ENCODE peak calls at places on chromosome 15, in eight cellular contexts. One of them, this sample, is unnamed.

GRCh38 chr15:36738817-36739216 is 159.4 kb downstream of the CDIN1 start:
- DNase-seq in OCI-LY7: no peak
- DNase-seq in CD4-positive, alpha-beta memory T cell: no peak
- DNase-seq in epithelial cell of esophagus: no peak
- DNase-seq in astrocyte of the spinal cord: no peak
- DNase-seq in cardiac fibroblast: no peak
- DNase-seq in testis: no peak
- DNase-seq in foreskin fibroblast: no peak
- DNase-seq in this sample: no peak

GRCh38 chr15:25568751-25569150 is 129.9 kb upstream of the UBE3A start:
- DNase-seq in OCI-LY7: no peak
- DNase-seq in CD4-positive, alpha-beta memory T cell: no peak
- DNase-seq in epithelial cell of esophagus: no peak
- DNase-seq in astrocyte of the spinal cord: no peak
- DNase-seq in cardiac fibroblast: peak; percentile 0
- DNase-seq in testis: peak; percentile 59
- DNase-seq in foreskin fibroblast: no peak
- DNase-seq in this sample: no peak

GRCh38 chr15:67116742-67117141 is 51.3 kb downstream of the SMAD3 start:
- DNase-seq in OCI-LY7: no peak
- DNase-seq in CD4-positive, alpha-beta memory T cell: no peak
- DNase-seq in epithelial cell of esophagus: peak; percentile 56
- DNase-seq in astrocyte of the spinal cord: no peak
- DNase-seq in cardiac fibroblast: no peak
- DNase-seq in testis: no peak
- DNase-seq in foreskin fibroblast: no peak
- DNase-seq in this sample: no peak

GRCh38 chr15:34944946-34945345 is 24.6 kb downstream of the AQR start:
- DNase-seq in OCI-LY7: no peak
- DNase-seq in CD4-positive, alpha-beta memory T cell: no peak
- DNase-seq in epithelial cell of esophagus: no peak
- DNase-seq in astrocyte of the spinal cord: no peak
- DNase-seq in cardiac fibroblast: no peak
- DNase-seq in testis: no peak
- DNase-seq in foreskin fibroblast: no peak
- DNase-seq in this sample: no peak

GRCh38 chr15:46080018-46080417 is 445.2 kb downstream of the SQOR start:
- DNase-seq in OCI-LY7: no peak
- DNase-seq in CD4-positive, alpha-beta memory T cell: no peak
- DNase-seq in epithelial cell of esophagus: no peak
- DNase-seq in astrocyte of the spinal cord: peak; percentile 11
- DNase-seq in cardiac fibroblast: no peak
- DNase-seq in testis: peak; percentile 21
- DNase-seq in foreskin fibroblast: peak; percentile 3
- DNase-seq in this sample: no peak

GRCh38 chr15:29312387-29312786 is 42.8 kb upstream of the NSMCE3 start:
- DNase-seq in OCI-LY7: no peak
- DNase-seq in CD4-positive, alpha-beta memory T cell: no peak
- DNase-seq in epithelial cell of esophagus: no peak
- DNase-seq in astrocyte of the spinal cord: peak; percentile 54
- DNase-seq in cardiac fibroblast: peak; percentile 34
- DNase-seq in testis: no peak
- DNase-seq in foreskin fibroblast: peak; percentile 34
- DNase-seq in this sample: peak; percentile 21

GRCh38 chr15:95718441-95718840 is 612.1 kb upstream of the NR2F2 start:
- DNase-seq in OCI-LY7: no peak
- DNase-seq in CD4-positive, alpha-beta memory T cell: no peak
- DNase-seq in epithelial cell of esophagus: no peak
- DNase-seq in astrocyte of the spinal cord: peak; percentile 22
- DNase-seq in cardiac fibroblast: peak; percentile 42
- DNase-seq in testis: peak; percentile 81
- DNase-seq in foreskin fibroblast: no peak
- DNase-seq in this sample: no peak

GRCh38 chr15:98671060-98672008 is 23.0 kb downstream of the IGF1R start:
- DNase-seq in OCI-LY7: no peak
- DNase-seq in CD4-positive, alpha-beta memory T cell: no peak
- DNase-seq in epithelial cell of esophagus: peak; percentile 58
- DNase-seq in astrocyte of the spinal cord: peak; percentile 60
- DNase-seq in cardiac fibroblast: peak; percentile 74
- DNase-seq in testis: no peak
- DNase-seq in foreskin fibroblast: no peak
- DNase-seq in this sample: no peak

GRCh38 chr15:41494922-41495735 is 1.5 kb downstream of the ITPKA start:
- DNase-seq in OCI-LY7: peak; percentile 34
- DNase-seq in CD4-positive, alpha-beta memory T cell: no peak
- DNase-seq in epithelial cell of esophagus: no peak
- DNase-seq in astrocyte of the spinal cord: no peak
- DNase-seq in cardiac fibroblast: no peak
- DNase-seq in testis: peak; percentile 15
- DNase-seq in foreskin fibroblast: no peak
- DNase-seq in this sample: no peak

GRCh38 chr15:101148881-101149664 is 102.8 kb downstream of the CHSY1 start:
- DNase-seq in OCI-LY7: no peak
- DNase-seq in CD4-positive, alpha-beta memory T cell: no peak
- DNase-seq in epithelial cell of esophagus: no peak
- DNase-seq in astrocyte of the spinal cord: no peak
- DNase-seq in cardiac fibroblast: no peak
- DNase-seq in testis: no peak
- DNase-seq in foreskin fibroblast: no peak
- DNase-seq in this sample: no peak

GRCh38 chr15:70327328-70328136 is 229.8 kb upstream of the TLE3 start:
- DNase-seq in OCI-LY7: no peak
- DNase-seq in CD4-positive, alpha-beta memory T cell: no peak
- DNase-seq in epithelial cell of esophagus: no peak
- DNase-seq in astrocyte of the spinal cord: peak; percentile 89
- DNase-seq in cardiac fibroblast: peak; percentile 81
- DNase-seq in testis: no peak
- DNase-seq in foreskin fibroblast: no peak
- DNase-seq in this sample: no peak

GRCh38 chr15:79849789-79850188 is 47.0 kb downstream of the MTHFS start:
- DNase-seq in OCI-LY7: peak; percentile 54
- DNase-seq in CD4-positive, alpha-beta memory T cell: no peak
- DNase-seq in epithelial cell of esophagus: peak; percentile 48
- DNase-seq in astrocyte of the spinal cord: peak; percentile 50
- DNase-seq in cardiac fibroblast: peak; percentile 58
- DNase-seq in testis: peak; percentile 69
- DNase-seq in foreskin fibroblast: peak; percentile 41
- DNase-seq in this sample: no peak

GRCh38 chr15:38652998-38653397 is 88.4 kb upstream of the RASGRP1 start:
- DNase-seq in OCI-LY7: peak; percentile 59
- DNase-seq in CD4-positive, alpha-beta memory T cell: peak; percentile 91
- DNase-seq in epithelial cell of esophagus: no peak
- DNase-seq in astrocyte of the spinal cord: no peak
- DNase-seq in cardiac fibroblast: no peak
- DNase-seq in testis: no peak
- DNase-seq in foreskin fibroblast: no peak
- DNase-seq in this sample: no peak

GRCh38 chr15:63107895-63108546 is 13.6 kb upstream of the LACTB start:
- DNase-seq in OCI-LY7: no peak
- DNase-seq in CD4-positive, alpha-beta memory T cell: no peak
- DNase-seq in epithelial cell of esophagus: peak; percentile 17
- DNase-seq in astrocyte of the spinal cord: peak; percentile 100
- DNase-seq in cardiac fibroblast: peak; percentile 100
- DNase-seq in testis: peak; percentile 38
- DNase-seq in foreskin fibroblast: peak; percentile 100
- DNase-seq in this sample: peak; percentile 100

GRCh38 chr15:63509933-63510547 is 5.6 kb downstream of the USP3 start:
- DNase-seq in OCI-LY7: no peak
- DNase-seq in CD4-positive, alpha-beta memory T cell: no peak
- DNase-seq in epithelial cell of esophagus: peak; percentile 73
- DNase-seq in astrocyte of the spinal cord: peak; percentile 75
- DNase-seq in cardiac fibroblast: peak; percentile 51
- DNase-seq in testis: no peak
- DNase-seq in foreskin fibroblast: peak; percentile 57
- DNase-seq in this sample: peak; percentile 49

GRCh38 chr15:64443747-64444621 is 16.4 kb upstream of the ZNF609 start:
- DNase-seq in OCI-LY7: no peak
- DNase-seq in CD4-positive, alpha-beta memory T cell: no peak
- DNase-seq in epithelial cell of esophagus: peak; percentile 89
- DNase-seq in astrocyte of the spinal cord: peak; percentile 92
- DNase-seq in cardiac fibroblast: peak; percentile 88
- DNase-seq in testis: no peak
- DNase-seq in foreskin fibroblast: peak; percentile 55
- DNase-seq in this sample: peak; percentile 60

GRCh38 chr15:48577495-48577894 is 68.0 kb downstream of the FBN1 start:
- DNase-seq in OCI-LY7: no peak
- DNase-seq in CD4-positive, alpha-beta memory T cell: no peak
- DNase-seq in epithelial cell of esophagus: peak; percentile 83
- DNase-seq in astrocyte of the spinal cord: no peak
- DNase-seq in cardiac fibroblast: no peak
- DNase-seq in testis: no peak
- DNase-seq in foreskin fibroblast: peak; percentile 54
- DNase-seq in this sample: no peak

GRCh38 chr15:74184582-74185091 is 11.1 kb downstream of the ISLR start:
- DNase-seq in OCI-LY7: no peak
- DNase-seq in CD4-positive, alpha-beta memory T cell: no peak
- DNase-seq in epithelial cell of esophagus: peak; percentile 42
- DNase-seq in astrocyte of the spinal cord: no peak
- DNase-seq in cardiac fibroblast: no peak
- DNase-seq in testis: no peak
- DNase-seq in foreskin fibroblast: no peak
- DNase-seq in this sample: no peak

GRCh38 chr15:44023176-44023575 is 171.9 kb downstream of the FRMD5 start:
- DNase-seq in OCI-LY7: no peak
- DNase-seq in CD4-positive, alpha-beta memory T cell: no peak
- DNase-seq in epithelial cell of esophagus: no peak
- DNase-seq in astrocyte of the spinal cord: no peak
- DNase-seq in cardiac fibroblast: peak; percentile 32
- DNase-seq in testis: no peak
- DNase-seq in foreskin fibroblast: no peak
- DNase-seq in this sample: no peak

GRCh38 chr15:28001641-28002040 is 97.5 kb downstream of the OCA2 start:
- DNase-seq in OCI-LY7: no peak
- DNase-seq in CD4-positive, alpha-beta memory T cell: no peak
- DNase-seq in epithelial cell of esophagus: no peak
- DNase-seq in astrocyte of the spinal cord: no peak
- DNase-seq in cardiac fibroblast: no peak
- DNase-seq in testis: no peak
- DNase-seq in foreskin fibroblast: no peak
- DNase-seq in this sample: no peak

GRCh38 chr15:89112341-89112971 is 24.2 kb downstream of the ABHD2 start:
- DNase-seq in OCI-LY7: no peak
- DNase-seq in CD4-positive, alpha-beta memory T cell: no peak
- DNase-seq in epithelial cell of esophagus: no peak
- DNase-seq in astrocyte of the spinal cord: peak; percentile 73
- DNase-seq in cardiac fibroblast: no peak
- DNase-seq in testis: no peak
- DNase-seq in foreskin fibroblast: peak; percentile 66
- DNase-seq in this sample: no peak

GRCh38 chr15:87487484-87487883 is 769.1 kb downstream of the NTRK3 start:
- DNase-seq in OCI-LY7: no peak
- DNase-seq in CD4-positive, alpha-beta memory T cell: no peak
- DNase-seq in epithelial cell of esophagus: no peak
- DNase-seq in astrocyte of the spinal cord: no peak
- DNase-seq in cardiac fibroblast: no peak
- DNase-seq in testis: no peak
- DNase-seq in foreskin fibroblast: no peak
- DNase-seq in this sample: no peak
- H3K4me3 ChIP-seq in OCI-LY7: no peak overlapping the region
- H3K4me3 ChIP-seq in CD4-positive, alpha-beta memory T cell: no peak overlapping the region
- H3K4me3 ChIP-seq in epithelial cell of esophagus: no peak overlapping the region
- H3K4me3 ChIP-seq in astrocyte of the spinal cord: no peak overlapping the region
- H3K4me3 ChIP-seq in cardiac fibroblast: no peak overlapping the region
- H3K4me3 ChIP-seq in testis: no peak overlapping the region
- H3K4me3 ChIP-seq in foreskin fibroblast: no peak overlapping the region
- H3K4me3 ChIP-seq in this sample: no peak overlapping the region

GRCh38 chr15:90581771-90582471 is 52.2 kb downstream of the CRTC3 start:
- DNase-seq in OCI-LY7: peak; percentile 53
- DNase-seq in CD4-positive, alpha-beta memory T cell: no peak
- DNase-seq in epithelial cell of esophagus: no peak
- DNase-seq in astrocyte of the spinal cord: no peak
- DNase-seq in cardiac fibroblast: no peak
- DNase-seq in testis: no peak
- DNase-seq in foreskin fibroblast: no peak
- DNase-seq in this sample: no peak
- H3K4me3 ChIP-seq in OCI-LY7: no peak overlapping the region
- H3K4me3 ChIP-seq in CD4-positive, alpha-beta memory T cell: no peak overlapping the region
- H3K4me3 ChIP-seq in epithelial cell of esophagus: no peak overlapping the region
- H3K4me3 ChIP-seq in astrocyte of the spinal cord: no peak overlapping the region
- H3K4me3 ChIP-seq in cardiac fibroblast: no peak overlapping the region
- H3K4me3 ChIP-seq in testis: no peak overlapping the region
- H3K4me3 ChIP-seq in foreskin fibroblast: no peak overlapping the region
- H3K4me3 ChIP-seq in this sample: no peak overlapping the region

GRCh38 chr15:57385923-57386390 is 9.7 kb downstream of the CGNL1 start:
- DNase-seq in OCI-LY7: no peak
- DNase-seq in CD4-positive, alpha-beta memory T cell: no peak
- DNase-seq in epithelial cell of esophagus: no peak
- DNase-seq in astrocyte of the spinal cord: no peak
- DNase-seq in cardiac fibroblast: no peak
- DNase-seq in testis: no peak
- DNase-seq in foreskin fibroblast: no peak
- DNase-seq in this sample: no peak

GRCh38 chr15:57388199-57388863 is 12.0 kb downstream of the CGNL1 start:
- DNase-seq in OCI-LY7: no peak
- DNase-seq in CD4-positive, alpha-beta memory T cell: no peak
- DNase-seq in epithelial cell of esophagus: no peak
- DNase-seq in astrocyte of the spinal cord: no peak
- DNase-seq in cardiac fibroblast: peak; percentile 34
- DNase-seq in testis: peak; percentile 47
- DNase-seq in foreskin fibroblast: no peak
- DNase-seq in this sample: no peak

GRCh38 chr15:57384816-57385215 is 8.5 kb downstream of the CGNL1 start:
- DNase-seq in OCI-LY7: no peak
- DNase-seq in CD4-positive, alpha-beta memory T cell: no peak
- DNase-seq in epithelial cell of esophagus: no peak
- DNase-seq in astrocyte of the spinal cord: peak; percentile 57
- DNase-seq in cardiac fibroblast: peak; percentile 58
- DNase-seq in testis: no peak
- DNase-seq in foreskin fibroblast: no peak
- DNase-seq in this sample: no peak

GRCh38 chr15:57387644-57388076 is 11.4 kb downstream of the CGNL1 start:
- DNase-seq in OCI-LY7: no peak
- DNase-seq in CD4-positive, alpha-beta memory T cell: no peak
- DNase-seq in epithelial cell of esophagus: no peak
- DNase-seq in astrocyte of the spinal cord: no peak
- DNase-seq in cardiac fibroblast: no peak
- DNase-seq in testis: no peak
- DNase-seq in foreskin fibroblast: no peak
- DNase-seq in this sample: no peak

DNA sequence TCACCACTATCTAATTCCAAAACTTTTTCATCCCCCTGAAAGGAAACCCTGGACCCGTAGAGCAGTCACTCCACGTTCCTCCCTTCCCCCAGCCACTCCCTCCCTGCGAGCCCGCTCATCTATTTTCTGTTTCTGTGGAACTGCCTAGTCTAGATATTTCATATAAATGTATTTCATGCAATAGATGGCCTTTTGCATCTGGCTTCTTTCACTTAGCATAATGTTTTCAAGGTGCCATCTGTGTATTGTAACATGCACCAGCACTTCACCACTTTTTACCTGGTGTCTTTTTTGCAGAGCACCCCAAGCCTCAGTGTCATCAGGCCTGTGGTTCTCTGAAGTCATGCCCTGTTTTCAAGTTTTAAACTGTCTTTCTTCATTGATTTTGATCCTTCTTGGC is 10.7 kb downstream of the CGNL1 start:
- DNase-seq in OCI-LY7: no peak
- DNase-seq in CD4-positive, alpha-beta memory T cell: no peak
- DNase-seq in epithelial cell of esophagus: no peak
- DNase-seq in astrocyte of the spinal cord: no peak
- DNase-seq in cardiac fibroblast: no peak
- DNase-seq in testis: peak; percentile 25
- DNase-seq in foreskin fibroblast: no peak
- DNase-seq in this sample: no peak
- H3K4me3 ChIP-seq in OCI-LY7: no peak overlapping the region
- H3K4me3 ChIP-seq in CD4-positive, alpha-beta memory T cell: no peak overlapping the region
- H3K4me3 ChIP-seq in epithelial cell of esophagus: no peak overlapping the region
- H3K4me3 ChIP-seq in astrocyte of the spinal cord: no peak overlapping the region
- H3K4me3 ChIP-seq in cardiac fibroblast: no peak overlapping the region
- H3K4me3 ChIP-seq in testis: no peak overlapping the region
- H3K4me3 ChIP-seq in foreskin fibroblast: no peak overlapping the region
- H3K4me3 ChIP-seq in this sample: no peak overlapping the region

GRCh38 chr15:58297639-58298038 is 134.2 kb upstream of the LIPC start:
- DNase-seq in OCI-LY7: no peak
- DNase-seq in CD4-positive, alpha-beta memory T cell: no peak
- DNase-seq in epithelial cell of esophagus: no peak
- DNase-seq in astrocyte of the spinal cord: no peak
- DNase-seq in cardiac fibroblast: no peak
- DNase-seq in testis: no peak
- DNase-seq in foreskin fibroblast: no peak
- DNase-seq in this sample: no peak
- H3K4me3 ChIP-seq in OCI-LY7: no peak overlapping the region
- H3K4me3 ChIP-seq in CD4-positive, alpha-beta memory T cell: no peak overlapping the region
- H3K4me3 ChIP-seq in epithelial cell of esophagus: no peak overlapping the region
- H3K4me3 ChIP-seq in astrocyte of the spinal cord: no peak overlapping the region
- H3K4me3 ChIP-seq in cardiac fibroblast: no peak overlapping the region
- H3K4me3 ChIP-seq in testis: no peak overlapping the region
- H3K4me3 ChIP-seq in foreskin fibroblast: no peak overlapping the region
- H3K4me3 ChIP-seq in this sample: no peak overlapping the region